ENCODE peak calls at places on chromosomes 3 and 15, in four cellular contexts. P is NCI-H1092 treated with DMSO at 0.1 percent for 48 hours, D is iris pigment epithelial cell, I is Calu3. G is an unnamed sample.
A peak's percentile ranks its signal among the peaks of the same experiment; 100 is the strongest.

GRCh38 chr3:64267774-64268604 is 42.7 kb upstream of the PRICKLE2 start:
- DNase-seq in D (peak; percentile 73), P (no peak), I (peak; percentile 6), G (no peak)

GRCh38 chr15:62952969-62953368 is 89.6 kb upstream of the TPM1 start:
- DNase-seq in I (no peak), D (no peak), P (no peak), G (no peak)

GRCh38 chr15:53665930-53666329 is 93.5 kb downstream of the WDR72 start:
- DNase-seq in D (no peak), P (peak; percentile 11), I (no peak), G (no peak)

GRCh38 chr15:89673162-89673506 is 6.0 kb downstream of the PLIN1 start:
- DNase-seq in I (no peak), D (peak; percentile 31), P (peak; percentile 31), G (no peak)

GRCh38 chr15:84822774-84823579 is 5.8 kb downstream of the ALPK3 start:
- DNase-seq in P (no peak), I (no peak), D (no peak), G (no peak)

GRCh38 chr3:114119776-114120175 is 59.1 kb downstream of the DRD3 start:
- DNase-seq in I (no peak), D (no peak), P (no peak), G (no peak)

GRCh38 chr15:87661481-87661880 is 595.1 kb downstream of the NTRK3 start:
- DNase-seq in D (no peak), I (no peak), P (no peak), G (no peak)

GRCh38 chr3:153138267-153139210 is 23.5 kb upstream of the RAP2B start:
- DNase-seq in I (peak; percentile 92), P (no peak), D (peak; percentile 97), G (peak; percentile 65)

GRCh38 chr3:58627580-58627894 is 39.0 kb downstream of the FAM3D start:
- DNase-seq in D (peak; percentile 36), P (peak; percentile 44), I (peak; percentile 40), G (no peak)

GRCh38 chr3:45832691-45833090 is 9.2 kb downstream of the LZTFL1 start:
- DNase-seq in P (peak; percentile 2), D (peak; percentile 16), I (peak; percentile 50), G (peak; percentile 48)

GRCh38 chr15:36917411-36918267 is 182.7 kb downstream of the MEIS2 start:
- DNase-seq in I (no peak), P (no peak), D (no peak), G (no peak)

GRCh38 chr3:33373082-33373437 is 67.1 kb downstream of the UBP1 start:
- DNase-seq in D (no peak), I (no peak), P (no peak), G (no peak)

G was measured in Caco-2.